ENCODE peak calls at places on chromosomes 2 and 18, in nine cellular contexts. One of them, this sample, is unnamed.

GRCh38 chr2:187689372-187689771 is 135.1 kb upstream of the TFPI start:
- DNase-seq in ascending aorta: no peak
- DNase-seq in kidney: no peak
- DNase-seq in psoas muscle: no peak
- DNase-seq in body of pancreas: no peak
- DNase-seq in spleen: no peak
- DNase-seq in stomach: no peak
- DNase-seq in adrenal gland: no peak
- DNase-seq in testis: no peak
- DNase-seq in this sample: no peak

GRCh38 chr2:216619411-216620393 is 13.5 kb upstream of the IGFBP2 start:
- DNase-seq in testis: no peak
- DNase-seq in ascending aorta: no peak
- DNase-seq in body of pancreas: no peak
- DNase-seq in kidney: no peak
- DNase-seq in spleen: no peak
- DNase-seq in psoas muscle: no peak
- DNase-seq in adrenal gland: no peak
- DNase-seq in stomach: no peak
- DNase-seq in this sample: peak; percentile 76

GRCh38 chr2:27051902-27052645 is 606 bp downstream of the AGBL5 start:
- DNase-seq in psoas muscle: peak; percentile 76
- DNase-seq in spleen: peak; percentile 91
- DNase-seq in testis: no peak
- DNase-seq in ascending aorta: no peak
- DNase-seq in kidney: peak; percentile 92
- DNase-seq in adrenal gland: peak; percentile 45
- DNase-seq in stomach: peak; percentile 27
- DNase-seq in body of pancreas: peak; percentile 37
- DNase-seq in this sample: peak; percentile 58

GRCh38 chr2:17719562-17720371 is 33.8 kb downstream of the SMC6 start:
- DNase-seq in kidney: no peak
- DNase-seq in adrenal gland: no peak
- DNase-seq in psoas muscle: no peak
- DNase-seq in ascending aorta: no peak
- DNase-seq in stomach: no peak
- DNase-seq in body of pancreas: no peak
- DNase-seq in testis: no peak
- DNase-seq in spleen: no peak
- DNase-seq in this sample: no peak

GRCh38 chr2:186561467-186562208 is 28.2 kb upstream of the ITGAV start:
- DNase-seq in testis: no peak
- DNase-seq in adrenal gland: no peak
- DNase-seq in spleen: no peak
- DNase-seq in stomach: no peak
- DNase-seq in body of pancreas: no peak
- DNase-seq in ascending aorta: no peak
- DNase-seq in kidney: no peak
- DNase-seq in psoas muscle: no peak
- DNase-seq in this sample: no peak

GRCh38 chr2:20225294-20226151 is 593 bp upstream of the SDC1 start:
- DNase-seq in psoas muscle: no peak
- DNase-seq in testis: peak; percentile 60
- DNase-seq in adrenal gland: peak; percentile 74
- DNase-seq in kidney: peak; percentile 91
- DNase-seq in body of pancreas: peak; percentile 73
- DNase-seq in ascending aorta: no peak
- DNase-seq in spleen: peak; percentile 77
- DNase-seq in stomach: peak; percentile 80
- DNase-seq in this sample: peak; percentile 93

GRCh38 chr2:9770308-9771100 is 72.8 kb upstream of the TAF1B start:
- DNase-seq in stomach: peak; percentile 70
- DNase-seq in psoas muscle: peak; percentile 78
- DNase-seq in kidney: no peak
- DNase-seq in spleen: no peak
- DNase-seq in adrenal gland: no peak
- DNase-seq in testis: peak; percentile 84
- DNase-seq in body of pancreas: peak; percentile 67
- DNase-seq in ascending aorta: no peak
- DNase-seq in this sample: peak; percentile 89

GRCh38 chr18:11956371-11957308 is 24.7 kb upstream of the IMPA2 start:
- DNase-seq in psoas muscle: no peak
- DNase-seq in adrenal gland: no peak
- DNase-seq in ascending aorta: no peak
- DNase-seq in testis: no peak
- DNase-seq in kidney: no peak
- DNase-seq in body of pancreas: peak; percentile 24
- DNase-seq in spleen: no peak
- DNase-seq in stomach: no peak
- DNase-seq in this sample: no peak

GRCh38 chr2:181680937-181681811 is 857 bp upstream of the NEUROD1 start:
- DNase-seq in adrenal gland: no peak
- DNase-seq in spleen: peak; percentile 66
- DNase-seq in testis: no peak
- DNase-seq in kidney: peak; percentile 61
- DNase-seq in psoas muscle: no peak
- DNase-seq in stomach: no peak
- DNase-seq in body of pancreas: no peak
- DNase-seq in ascending aorta: no peak
- DNase-seq in this sample: peak; percentile 51

DNA sequence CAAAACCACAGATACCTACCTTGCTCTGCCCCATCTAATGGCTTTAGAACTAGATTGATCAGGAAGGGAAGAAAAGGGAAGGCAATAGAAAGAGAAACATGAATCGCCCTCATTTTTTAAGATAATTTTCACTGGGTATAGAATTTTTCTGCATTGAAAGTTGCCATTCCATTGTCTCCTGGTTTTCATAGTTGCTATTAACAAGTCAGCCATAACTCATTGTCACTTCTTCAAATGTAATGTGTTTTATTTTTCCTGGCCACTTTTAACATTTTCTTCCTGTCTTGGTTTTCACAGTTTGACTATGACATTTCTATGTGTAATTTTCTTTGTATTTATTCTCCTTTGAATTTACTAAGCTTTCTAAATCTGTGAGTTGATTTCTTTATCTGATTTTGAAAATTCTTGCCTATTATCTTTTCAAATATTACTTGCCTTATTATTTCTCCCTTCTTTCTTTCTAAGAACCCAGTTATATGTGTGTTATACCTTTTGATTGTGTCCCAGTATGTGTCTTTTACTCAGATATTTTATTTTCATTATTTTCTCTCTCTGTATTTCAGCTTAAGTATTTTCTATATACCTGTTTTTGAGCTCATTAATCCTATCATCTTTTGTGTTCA is 85.5 kb upstream of the GLI2 start:
- DNase-seq in ascending aorta: no peak
- DNase-seq in psoas muscle: no peak
- DNase-seq in kidney: no peak
- DNase-seq in spleen: no peak
- DNase-seq in stomach: no peak
- DNase-seq in body of pancreas: no peak
- DNase-seq in testis: no peak
- DNase-seq in adrenal gland: no peak
- DNase-seq in this sample: no peak
- H3K9me3 ChIP-seq in ascending aorta: peaks cover 25% of the 10 kb centered on the region
- H3K9me3 ChIP-seq in psoas muscle: peaks cover 8% of the 10 kb centered on the region
- H3K9me3 ChIP-seq in kidney: peaks cover 15% of the 10 kb centered on the region
- H3K9me3 ChIP-seq in spleen: peaks cover 29% of the 10 kb centered on the region
- H3K9me3 ChIP-seq in stomach: peaks cover 27% of the 10 kb centered on the region
- H3K9me3 ChIP-seq in body of pancreas: no peaks in the 10 kb centered on the region
- H3K9me3 ChIP-seq in testis: no peaks in the 10 kb centered on the region
- H3K9me3 ChIP-seq in adrenal gland: no peaks in the 10 kb centered on the region
- H3K9me3 ChIP-seq in this sample: peaks cover 15% of the 10 kb centered on the region

GRCh38 chr2:43610361-43610760 is 14.5 kb upstream of the THADA start:
- DNase-seq in stomach: no peak
- DNase-seq in spleen: no peak
- DNase-seq in body of pancreas: no peak
- DNase-seq in adrenal gland: no peak
- DNase-seq in kidney: no peak
- DNase-seq in ascending aorta: no peak
- DNase-seq in psoas muscle: no peak
- DNase-seq in testis: no peak
- DNase-seq in this sample: no peak

GRCh38 chr2:43609304-43609883 is 13.6 kb upstream of the THADA start:
- DNase-seq in kidney: no peak
- DNase-seq in psoas muscle: no peak
- DNase-seq in stomach: no peak
- DNase-seq in spleen: no peak
- DNase-seq in testis: peak; percentile 41
- DNase-seq in ascending aorta: no peak
- DNase-seq in adrenal gland: peak; percentile 35
- DNase-seq in body of pancreas: peak; percentile 46
- DNase-seq in this sample: peak; percentile 56

GRCh38 chr2:43604674-43605073 is 8.8 kb upstream of the THADA start:
- DNase-seq in testis: no peak
- DNase-seq in spleen: no peak
- DNase-seq in kidney: no peak
- DNase-seq in stomach: no peak
- DNase-seq in adrenal gland: no peak
- DNase-seq in ascending aorta: no peak
- DNase-seq in psoas muscle: no peak
- DNase-seq in body of pancreas: no peak
- DNase-seq in this sample: no peak

GRCh38 chr2:43605851-43606250 is 10.0 kb upstream of the THADA start:
- DNase-seq in stomach: no peak
- DNase-seq in kidney: no peak
- DNase-seq in testis: no peak
- DNase-seq in ascending aorta: no peak
- DNase-seq in adrenal gland: no peak
- DNase-seq in psoas muscle: no peak
- DNase-seq in body of pancreas: no peak
- DNase-seq in spleen: no peak
- DNase-seq in this sample: no peak

DNA sequence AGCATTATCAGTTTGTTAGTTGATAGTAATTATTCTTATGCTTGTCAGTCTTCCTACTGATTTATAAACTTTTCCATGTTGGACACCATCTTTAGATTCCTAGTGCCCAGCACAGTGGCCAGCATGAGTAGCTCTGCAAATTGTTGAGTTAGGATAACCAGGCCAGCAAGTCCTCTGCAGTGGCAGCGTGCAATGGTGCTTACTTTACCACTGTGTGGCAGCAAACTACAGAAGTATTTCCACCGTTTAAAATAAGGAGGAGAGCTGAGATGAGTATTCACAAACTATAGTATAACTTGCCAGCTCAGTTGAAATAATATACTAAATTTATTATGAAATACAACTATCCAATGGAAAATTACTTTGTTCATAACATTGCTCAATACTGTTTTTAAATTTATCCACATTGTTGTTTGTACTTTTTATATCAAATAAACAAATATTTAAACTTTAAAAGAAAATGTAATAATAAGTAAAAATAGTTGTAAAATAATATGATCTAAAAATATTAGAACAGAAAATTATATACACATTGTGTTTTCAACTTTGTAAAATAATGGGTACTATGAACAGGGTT is 9.3 kb upstream of the THADA start:
- DNase-seq in testis: peak; percentile 61
- DNase-seq in psoas muscle: no peak
- DNase-seq in spleen: no peak
- DNase-seq in body of pancreas: peak; percentile 32
- DNase-seq in stomach: no peak
- DNase-seq in adrenal gland: peak; percentile 47
- DNase-seq in kidney: no peak
- DNase-seq in ascending aorta: no peak
- DNase-seq in this sample: peak; percentile 69
- TF ChIP-seq CTCF in testis: peak; percentile 42
- TF ChIP-seq CTCF in psoas muscle: peak; percentile 29
- TF ChIP-seq CTCF in spleen: no peak
- TF ChIP-seq CTCF in body of pancreas: peak; percentile 31
- TF ChIP-seq CTCF in stomach: no peak
- TF ChIP-seq CTCF in adrenal gland: peak; percentile 41
- TF ChIP-seq CTCF in kidney: peak; percentile 43
- TF ChIP-seq CTCF in ascending aorta: no peak
- TF ChIP-seq CTCF in this sample: peak; percentile 65

DNA sequence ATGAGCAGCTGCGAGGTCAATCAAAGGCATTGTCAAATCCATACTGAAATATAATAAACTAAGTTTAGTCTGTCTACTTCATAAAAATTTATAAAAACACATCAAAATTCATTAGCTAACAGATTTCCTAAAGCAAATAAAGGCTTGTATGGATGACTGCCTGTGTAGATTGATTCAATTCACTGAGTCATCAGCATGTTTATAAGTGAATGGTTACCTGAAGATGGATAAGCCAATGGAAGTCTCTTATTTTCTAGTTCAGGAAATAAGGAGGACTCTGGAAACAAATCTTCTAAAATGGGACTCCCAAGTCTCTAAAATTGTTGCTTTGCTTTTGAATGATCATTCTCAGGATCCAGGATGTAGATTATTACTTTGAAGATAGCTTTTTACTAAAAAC is 57.0 kb upstream of the HNRNPA3 start:
- DNase-seq in spleen: no peak
- DNase-seq in body of pancreas: no peak
- DNase-seq in stomach: no peak
- DNase-seq in kidney: no peak
- DNase-seq in psoas muscle: no peak
- DNase-seq in testis: no peak
- DNase-seq in ascending aorta: no peak
- DNase-seq in adrenal gland: no peak
- DNase-seq in this sample: no peak
- H3K9me3 ChIP-seq in spleen: no peaks in the 10 kb centered on the region
- H3K9me3 ChIP-seq in body of pancreas: no peaks in the 10 kb centered on the region
- H3K9me3 ChIP-seq in stomach: no peaks in the 10 kb centered on the region
- H3K9me3 ChIP-seq in kidney: no peaks in the 10 kb centered on the region
- H3K9me3 ChIP-seq in psoas muscle: no peaks in the 10 kb centered on the region
- H3K9me3 ChIP-seq in testis: no peaks in the 10 kb centered on the region
- H3K9me3 ChIP-seq in ascending aorta: no peaks in the 10 kb centered on the region
- H3K9me3 ChIP-seq in adrenal gland: no peaks in the 10 kb centered on the region
- H3K9me3 ChIP-seq in this sample: no peaks in the 10 kb centered on the region

GRCh38 chr2:183348492-183348891 is 224.2 kb downstream of the NUP35 start:
- DNase-seq in stomach: no peak
- DNase-seq in psoas muscle: no peak
- DNase-seq in kidney: no peak
- DNase-seq in adrenal gland: no peak
- DNase-seq in ascending aorta: no peak
- DNase-seq in body of pancreas: no peak
- DNase-seq in spleen: no peak
- DNase-seq in testis: no peak
- DNase-seq in this sample: no peak
- TF ChIP-seq CTCF in stomach: no peak
- TF ChIP-seq CTCF in psoas muscle: no peak
- TF ChIP-seq CTCF in kidney: no peak
- TF ChIP-seq CTCF in adrenal gland: no peak
- TF ChIP-seq CTCF in ascending aorta: no peak
- TF ChIP-seq CTCF in body of pancreas: no peak
- TF ChIP-seq CTCF in spleen: no peak
- TF ChIP-seq CTCF in testis: no peak
- TF ChIP-seq CTCF in this sample: no peak

GRCh38 chr2:113216321-113216720 is 42.5 kb downstream of the PSD4 start:
- DNase-seq in spleen: no peak
- DNase-seq in testis: no peak
- DNase-seq in ascending aorta: no peak
- DNase-seq in psoas muscle: no peak
- DNase-seq in body of pancreas: no peak
- DNase-seq in adrenal gland: no peak
- DNase-seq in stomach: no peak
- DNase-seq in kidney: no peak
- DNase-seq in this sample: no peak
- H3K9me3 ChIP-seq in spleen: no peaks in the 10 kb centered on the region
- H3K9me3 ChIP-seq in testis: no peaks in the 10 kb centered on the region
- H3K9me3 ChIP-seq in ascending aorta: no peaks in the 10 kb centered on the region
- H3K9me3 ChIP-seq in psoas muscle: no peaks in the 10 kb centered on the region
- H3K9me3 ChIP-seq in body of pancreas: no peaks in the 10 kb centered on the region
- H3K9me3 ChIP-seq in adrenal gland: no peaks in the 10 kb centered on the region
- H3K9me3 ChIP-seq in stomach: no peaks in the 10 kb centered on the region
- H3K9me3 ChIP-seq in kidney: no peaks in the 10 kb centered on the region
- H3K9me3 ChIP-seq in this sample: no peaks in the 10 kb centered on the region

This sample was measured in WERI-Rb-1.